ENCODE peak calls at places on chromosome 2, in eight cellular contexts. One of them, this sample, is unnamed.

GRCh38 chr2:222298311-222299150 is at the start of gene PAX3:
- DNase-seq in heart right ventricle: no peak
- DNase-seq in cardiac muscle cell: no peak
- DNase-seq in AG09309: no peak
- DNase-seq in stomach: no peak
- DNase-seq in fibroblast of the aortic adventitia: no peak
- DNase-seq in astrocyte of the spinal cord: peak; percentile 93
- DNase-seq in epithelial cell of esophagus: no peak
- DNase-seq in this sample: peak; percentile 34

GRCh38 chr2:142306126-142306525 is 175.3 kb upstream of the LRP1B start:
- DNase-seq in astrocyte of the spinal cord: peak; percentile 70
- DNase-seq in stomach: no peak
- DNase-seq in cardiac muscle cell: no peak
- DNase-seq in heart right ventricle: no peak
- DNase-seq in fibroblast of the aortic adventitia: no peak
- DNase-seq in AG09309: no peak
- DNase-seq in epithelial cell of esophagus: no peak
- DNase-seq in this sample: no peak

GRCh38 chr2:198309673-198310280 is 505.4 kb downstream of the PLCL1 start:
- DNase-seq in AG09309: no peak
- DNase-seq in stomach: peak; percentile 40
- DNase-seq in astrocyte of the spinal cord: peak; percentile 52
- DNase-seq in epithelial cell of esophagus: peak; percentile 58
- DNase-seq in fibroblast of the aortic adventitia: peak; percentile 68
- DNase-seq in cardiac muscle cell: peak; percentile 65
- DNase-seq in heart right ventricle: peak; percentile 22
- DNase-seq in this sample: peak; percentile 55

GRCh38 chr2:168962636-168963035 is 61.5 kb downstream of the G6PC2 start:
- DNase-seq in epithelial cell of esophagus: no peak
- DNase-seq in astrocyte of the spinal cord: peak; percentile 20
- DNase-seq in stomach: no peak
- DNase-seq in heart right ventricle: no peak
- DNase-seq in AG09309: no peak
- DNase-seq in cardiac muscle cell: no peak
- DNase-seq in fibroblast of the aortic adventitia: no peak
- DNase-seq in this sample: peak; percentile 12

GRCh38 chr2:96146881-96147592 is 1.8 kb upstream of the DUSP2 start:
- DNase-seq in cardiac muscle cell: no peak
- DNase-seq in heart right ventricle: peak; percentile 19
- DNase-seq in AG09309: no peak
- DNase-seq in epithelial cell of esophagus: no peak
- DNase-seq in fibroblast of the aortic adventitia: peak; percentile 46
- DNase-seq in stomach: no peak
- DNase-seq in astrocyte of the spinal cord: no peak
- DNase-seq in this sample: no peak

GRCh38 chr2:66984864-66985263 is 412.3 kb upstream of the ETAA1 start:
- DNase-seq in AG09309: no peak
- DNase-seq in fibroblast of the aortic adventitia: no peak
- DNase-seq in heart right ventricle: no peak
- DNase-seq in epithelial cell of esophagus: peak; percentile 50
- DNase-seq in astrocyte of the spinal cord: no peak
- DNase-seq in stomach: no peak
- DNase-seq in cardiac muscle cell: no peak
- DNase-seq in this sample: no peak

GRCh38 chr2:150528861-150529801 is 41.7 kb upstream of the RND3 start:
- DNase-seq in stomach: no peak
- DNase-seq in heart right ventricle: no peak
- DNase-seq in epithelial cell of esophagus: peak; percentile 98
- DNase-seq in astrocyte of the spinal cord: peak; percentile 64
- DNase-seq in fibroblast of the aortic adventitia: peak; percentile 79
- DNase-seq in cardiac muscle cell: peak; percentile 74
- DNase-seq in AG09309: peak; percentile 81
- DNase-seq in this sample: peak; percentile 73

GRCh38 chr2:214550774-214551173 is 139.9 kb downstream of the VWC2L start:
- DNase-seq in epithelial cell of esophagus: no peak
- DNase-seq in fibroblast of the aortic adventitia: no peak
- DNase-seq in AG09309: no peak
- DNase-seq in stomach: no peak
- DNase-seq in heart right ventricle: no peak
- DNase-seq in cardiac muscle cell: no peak
- DNase-seq in astrocyte of the spinal cord: no peak
- DNase-seq in this sample: no peak

GRCh38 chr2:149906871-149907270 is 319.3 kb upstream of the MMADHC start:
- DNase-seq in epithelial cell of esophagus: no peak
- DNase-seq in AG09309: no peak
- DNase-seq in astrocyte of the spinal cord: no peak
- DNase-seq in fibroblast of the aortic adventitia: no peak
- DNase-seq in heart right ventricle: no peak
- DNase-seq in stomach: no peak
- DNase-seq in cardiac muscle cell: no peak
- DNase-seq in this sample: no peak

GRCh38 chr2:176934131-176934530 is 278.5 kb upstream of the HNRNPA3 start:
- DNase-seq in AG09309: no peak
- DNase-seq in astrocyte of the spinal cord: no peak
- DNase-seq in cardiac muscle cell: no peak
- DNase-seq in fibroblast of the aortic adventitia: no peak
- DNase-seq in epithelial cell of esophagus: no peak
- DNase-seq in stomach: no peak
- DNase-seq in heart right ventricle: no peak
- DNase-seq in this sample: no peak

GRCh38 chr2:10915731-10916331 is 4.1 kb downstream of the KCNF1 start:
- DNase-seq in fibroblast of the aortic adventitia: no peak
- DNase-seq in heart right ventricle: no peak
- DNase-seq in stomach: no peak
- DNase-seq in astrocyte of the spinal cord: no peak
- DNase-seq in cardiac muscle cell: no peak
- DNase-seq in AG09309: no peak
- DNase-seq in epithelial cell of esophagus: no peak
- DNase-seq in this sample: no peak
- TF ChIP-seq CTCF in fibroblast of the aortic adventitia: no peak
- TF ChIP-seq CTCF in heart right ventricle: no peak
- TF ChIP-seq CTCF in stomach: no peak
- TF ChIP-seq CTCF in astrocyte of the spinal cord: no peak
- TF ChIP-seq CTCF in cardiac muscle cell: no peak
- TF ChIP-seq CTCF in AG09309: no peak
- TF ChIP-seq CTCF in epithelial cell of esophagus: no peak
- TF ChIP-seq CTCF in this sample: no peak

DNA sequence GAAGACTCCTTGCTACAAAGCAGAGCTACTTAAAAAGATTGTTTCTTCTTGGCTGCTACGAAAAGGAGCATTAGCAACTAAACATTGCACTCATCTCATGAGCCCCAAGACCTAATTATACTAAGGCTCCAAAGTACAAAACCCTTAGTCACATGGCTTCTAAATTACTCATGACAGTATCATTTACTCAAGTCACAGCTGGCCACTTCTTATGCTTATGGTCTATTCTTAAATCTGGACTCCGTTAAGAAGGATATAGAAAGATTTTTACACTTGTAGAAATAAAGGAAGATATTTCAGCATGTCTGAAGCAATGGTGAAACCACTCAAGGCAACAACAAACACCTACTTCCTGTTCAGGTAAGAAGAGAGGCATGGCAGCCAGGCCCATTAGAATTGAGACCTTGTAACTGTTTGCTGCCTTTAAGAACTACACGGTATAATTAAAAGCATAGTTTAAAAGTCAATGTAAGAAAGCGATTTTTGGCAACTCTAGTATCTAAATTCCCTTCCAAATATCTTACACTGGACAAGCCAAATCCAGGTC is 12.7 kb downstream of the ANKRD44 start:
- DNase-seq in cardiac muscle cell: no peak
- DNase-seq in fibroblast of the aortic adventitia: no peak
- DNase-seq in AG09309: no peak
- DNase-seq in astrocyte of the spinal cord: no peak
- DNase-seq in epithelial cell of esophagus: no peak
- DNase-seq in heart right ventricle: no peak
- DNase-seq in stomach: no peak
- DNase-seq in this sample: no peak
- H3K4me3 ChIP-seq in cardiac muscle cell: no peak overlapping the region
- H3K4me3 ChIP-seq in fibroblast of the aortic adventitia: no peak overlapping the region
- H3K4me3 ChIP-seq in AG09309: no peak overlapping the region
- H3K4me3 ChIP-seq in astrocyte of the spinal cord: no peak overlapping the region
- H3K4me3 ChIP-seq in epithelial cell of esophagus: no peak overlapping the region
- H3K4me3 ChIP-seq in heart right ventricle: no peak overlapping the region
- H3K4me3 ChIP-seq in stomach: no peak overlapping the region
- H3K4me3 ChIP-seq in this sample: no peak overlapping the region

GRCh38 chr2:32721376-32721775 is 93.5 kb downstream of the TTC27 start:
- DNase-seq in AG09309: no peak
- DNase-seq in heart right ventricle: no peak
- DNase-seq in cardiac muscle cell: no peak
- DNase-seq in astrocyte of the spinal cord: no peak
- DNase-seq in fibroblast of the aortic adventitia: no peak
- DNase-seq in stomach: no peak
- DNase-seq in epithelial cell of esophagus: no peak
- DNase-seq in this sample: no peak
- TF ChIP-seq CTCF in AG09309: no peak
- TF ChIP-seq CTCF in heart right ventricle: no peak
- TF ChIP-seq CTCF in cardiac muscle cell: no peak
- TF ChIP-seq CTCF in astrocyte of the spinal cord: no peak
- TF ChIP-seq CTCF in fibroblast of the aortic adventitia: no peak
- TF ChIP-seq CTCF in stomach: no peak
- TF ChIP-seq CTCF in epithelial cell of esophagus: no peak
- TF ChIP-seq CTCF in this sample: no peak

GRCh38 chr2:190927257-190927656 is 46.6 kb downstream of the GLS start:
- DNase-seq in cardiac muscle cell: peak; percentile 36
- DNase-seq in astrocyte of the spinal cord: peak; percentile 55
- DNase-seq in AG09309: no peak
- DNase-seq in stomach: no peak
- DNase-seq in heart right ventricle: no peak
- DNase-seq in fibroblast of the aortic adventitia: peak; percentile 74
- DNase-seq in epithelial cell of esophagus: peak; percentile 56
- DNase-seq in this sample: no peak
- H3K4me3 ChIP-seq in cardiac muscle cell: no peak overlapping the region
- H3K4me3 ChIP-seq in astrocyte of the spinal cord: no peak overlapping the region
- H3K4me3 ChIP-seq in AG09309: no peak overlapping the region
- H3K4me3 ChIP-seq in stomach: no peak overlapping the region
- H3K4me3 ChIP-seq in heart right ventricle: no peak overlapping the region
- H3K4me3 ChIP-seq in fibroblast of the aortic adventitia: no peak overlapping the region
- H3K4me3 ChIP-seq in epithelial cell of esophagus: no peak overlapping the region
- H3K4me3 ChIP-seq in this sample: no peak overlapping the region

This sample was measured in fibroblast of mammary gland.